ENCODE peak calls at places on chromosomes 3 and 15, in six cellular contexts. One of them, this sample, is unnamed.

GRCh38 chr15:20294651-20295237 is 246.9 kb downstream of the GOLGA6L6 start:
- DNase-seq in A549: no peak
- DNase-seq in dorsolateral prefrontal cortex: peak; percentile 26
- DNase-seq in astrocyte of the spinal cord: no peak
- DNase-seq in BJ: no peak
- DNase-seq in HCT116: no peak
- DNase-seq in this sample: no peak

GRCh38 chr3:45943207-45943846 is at the start of gene CXCR6:
- DNase-seq in dorsolateral prefrontal cortex: no peak
- DNase-seq in A549: no peak
- DNase-seq in BJ: no peak
- DNase-seq in HCT116: no peak
- DNase-seq in astrocyte of the spinal cord: no peak
- DNase-seq in this sample: no peak

GRCh38 chr15:85141601-85142185 is 160.0 kb downstream of the PDE8A start:
- DNase-seq in A549: no peak
- DNase-seq in HCT116: no peak
- DNase-seq in dorsolateral prefrontal cortex: no peak
- DNase-seq in BJ: peak; percentile 15
- DNase-seq in astrocyte of the spinal cord: peak; percentile 2
- DNase-seq in this sample: peak; percentile 56

GRCh38 chr3:108001457-108001856 is 89.4 kb downstream of the CD47 start:
- DNase-seq in BJ: no peak
- DNase-seq in dorsolateral prefrontal cortex: no peak
- DNase-seq in A549: peak; percentile 5
- DNase-seq in HCT116: no peak
- DNase-seq in astrocyte of the spinal cord: no peak
- DNase-seq in this sample: no peak

GRCh38 chr15:91104111-91104510 is 4.1 kb downstream of the SV2B start:
- DNase-seq in A549: no peak
- DNase-seq in astrocyte of the spinal cord: no peak
- DNase-seq in dorsolateral prefrontal cortex: peak; percentile 88
- DNase-seq in HCT116: no peak
- DNase-seq in BJ: no peak
- DNase-seq in this sample: no peak

GRCh38 chr3:57079221-57079831 is 18.9 kb downstream of the SPATA12 start:
- DNase-seq in BJ: no peak
- DNase-seq in astrocyte of the spinal cord: no peak
- DNase-seq in A549: peak; percentile 46
- DNase-seq in dorsolateral prefrontal cortex: no peak
- DNase-seq in HCT116: no peak
- DNase-seq in this sample: no peak

GRCh38 chr15:91304794-91305193 is 204.7 kb downstream of the SV2B start:
- DNase-seq in astrocyte of the spinal cord: no peak
- DNase-seq in BJ: no peak
- DNase-seq in dorsolateral prefrontal cortex: no peak
- DNase-seq in HCT116: no peak
- DNase-seq in A549: no peak
- DNase-seq in this sample: no peak

GRCh38 chr3:193872265-193872753 is 263.6 kb upstream of the HES1 start:
- DNase-seq in A549: peak; percentile 77
- DNase-seq in dorsolateral prefrontal cortex: no peak
- DNase-seq in HCT116: peak; percentile 97
- DNase-seq in BJ: peak; percentile 79
- DNase-seq in astrocyte of the spinal cord: peak; percentile 99
- DNase-seq in this sample: peak; percentile 96

GRCh38 chr3:49132073-49132436 is 795 bp downstream of the LAMB2 start:
- DNase-seq in HCT116: no peak
- DNase-seq in A549: no peak
- DNase-seq in dorsolateral prefrontal cortex: no peak
- DNase-seq in BJ: no peak
- DNase-seq in astrocyte of the spinal cord: no peak
- DNase-seq in this sample: no peak

GRCh38 chr3:49132437-49133225 is at the start of gene LAMB2:
- DNase-seq in BJ: peak; percentile 31
- DNase-seq in A549: peak; percentile 67
- DNase-seq in HCT116: peak; percentile 66
- DNase-seq in dorsolateral prefrontal cortex: peak; percentile 68
- DNase-seq in astrocyte of the spinal cord: peak; percentile 86
- DNase-seq in this sample: peak; percentile 40

GRCh38 chr3:49135499-49135898 is 2.6 kb upstream of the LAMB2 start:
- DNase-seq in astrocyte of the spinal cord: no peak
- DNase-seq in A549: no peak
- DNase-seq in dorsolateral prefrontal cortex: no peak
- DNase-seq in BJ: no peak
- DNase-seq in HCT116: no peak
- DNase-seq in this sample: no peak

GRCh38 chr3:49133226-49133951 is 539 bp upstream of the LAMB2 start:
- DNase-seq in dorsolateral prefrontal cortex: peak; percentile 75
- DNase-seq in A549: peak; percentile 81
- DNase-seq in astrocyte of the spinal cord: peak; percentile 93
- DNase-seq in BJ: peak; percentile 54
- DNase-seq in HCT116: peak; percentile 74
- DNase-seq in this sample: peak; percentile 66

DNA sequence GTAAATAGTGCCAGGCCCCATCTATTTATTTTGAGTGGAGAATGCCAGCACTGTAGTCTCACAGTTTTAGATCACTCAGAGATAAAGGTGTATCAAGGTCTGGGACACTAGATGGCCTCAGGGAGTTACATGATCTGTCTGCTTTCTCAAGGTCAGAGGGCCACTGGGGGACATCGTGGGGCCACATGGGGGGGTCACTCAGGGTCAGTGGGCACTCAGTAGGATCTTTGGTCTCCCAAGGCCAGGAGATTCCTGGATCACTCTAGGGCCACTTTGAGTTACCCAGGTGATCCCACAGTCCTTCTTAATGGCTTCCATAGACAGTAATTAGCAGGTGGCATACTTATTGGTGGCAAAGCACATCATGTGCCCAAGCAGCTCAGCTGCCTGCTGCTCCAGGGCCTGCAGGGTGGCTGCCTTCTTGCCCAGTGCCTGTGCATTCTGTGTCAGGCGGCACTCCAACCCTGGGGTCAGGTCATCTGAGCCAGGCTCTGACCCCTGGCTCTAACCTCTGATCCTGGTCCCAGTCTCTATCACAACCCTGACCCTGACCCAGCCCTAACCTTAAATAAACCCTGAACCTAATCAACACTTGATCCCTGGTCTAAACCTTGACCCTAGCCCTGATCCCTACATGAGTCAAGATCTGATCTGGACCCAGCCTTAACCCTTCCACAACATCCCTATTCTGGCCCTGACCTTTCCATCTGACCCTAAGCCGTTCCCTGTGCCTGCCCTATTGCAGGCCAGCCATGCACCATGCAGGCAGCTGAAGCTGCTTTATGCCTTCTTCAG is 1.8 kb upstream of the LAMB2 start:
- DNase-seq in dorsolateral prefrontal cortex: no peak
- DNase-seq in astrocyte of the spinal cord: no peak
- DNase-seq in HCT116: peak; percentile 13
- DNase-seq in BJ: no peak
- DNase-seq in A549: peak; percentile 31
- DNase-seq in this sample: no peak
- TF ChIP-seq CTCF in dorsolateral prefrontal cortex: no peak
- TF ChIP-seq CTCF in astrocyte of the spinal cord: no peak
- TF ChIP-seq CTCF in HCT116: no peak
- TF ChIP-seq CTCF in BJ: no peak
- TF ChIP-seq CTCF in A549: no peak
- TF ChIP-seq CTCF in this sample: no peak

GRCh38 chr3:137012097-137012501 is 54.3 kb downstream of the IL20RB start:
- DNase-seq in dorsolateral prefrontal cortex: no peak
- DNase-seq in BJ: no peak
- DNase-seq in HCT116: no peak
- DNase-seq in A549: no peak
- DNase-seq in astrocyte of the spinal cord: peak; percentile 36
- DNase-seq in this sample: peak; percentile 47

GRCh38 chr3:137010137-137010536 is 52.4 kb downstream of the IL20RB start:
- DNase-seq in BJ: no peak
- DNase-seq in HCT116: no peak
- DNase-seq in astrocyte of the spinal cord: no peak
- DNase-seq in dorsolateral prefrontal cortex: no peak
- DNase-seq in A549: no peak
- DNase-seq in this sample: no peak

GRCh38 chr3:137008976-137009375 is 51.2 kb downstream of the IL20RB start:
- DNase-seq in A549: no peak
- DNase-seq in dorsolateral prefrontal cortex: peak; percentile 40
- DNase-seq in HCT116: no peak
- DNase-seq in BJ: no peak
- DNase-seq in astrocyte of the spinal cord: no peak
- DNase-seq in this sample: no peak

DNA sequence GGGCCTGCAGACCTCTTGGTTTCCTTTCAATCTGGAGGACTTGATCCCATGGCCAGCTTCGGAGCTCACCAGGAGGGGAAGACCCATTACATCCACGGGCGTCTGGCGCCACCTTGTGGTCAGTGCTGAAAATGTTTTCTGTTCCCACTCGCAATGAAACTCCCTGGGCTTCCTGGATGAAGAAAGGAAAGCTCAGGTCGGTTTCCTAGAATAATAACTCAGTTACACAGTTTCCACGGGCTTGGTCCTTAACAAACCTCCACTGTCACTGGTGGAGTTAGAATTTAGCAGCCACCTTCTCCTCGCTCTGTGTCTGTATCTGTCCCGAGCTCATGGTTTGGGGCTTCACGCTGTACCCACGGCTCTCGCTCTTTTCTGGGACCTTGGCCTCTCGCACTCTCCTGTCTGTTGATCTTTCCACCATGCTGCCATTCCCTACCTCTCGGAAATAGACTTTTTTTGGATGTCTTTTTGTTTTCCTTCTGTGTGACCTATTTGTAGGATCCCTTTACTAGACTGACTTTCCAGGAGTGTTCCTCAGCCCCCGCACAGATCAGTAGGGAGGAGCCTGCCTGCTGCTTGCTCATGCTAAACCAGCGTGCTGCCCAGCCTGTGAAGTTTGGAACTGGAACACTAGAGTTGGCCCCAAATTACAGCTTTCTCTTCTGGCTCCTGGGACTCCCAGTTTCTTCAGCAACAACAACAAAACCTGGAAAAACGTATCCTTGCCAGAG is 56.3 kb downstream of the IL20RB start:
- DNase-seq in dorsolateral prefrontal cortex: peak; percentile 95
- DNase-seq in astrocyte of the spinal cord: peak; percentile 88
- DNase-seq in HCT116: peak; percentile 63
- DNase-seq in A549: peak; percentile 82
- DNase-seq in BJ: no peak
- DNase-seq in this sample: peak; percentile 84
- H3K4me3 ChIP-seq in dorsolateral prefrontal cortex: peak overlapping the region; percentile 62
- H3K4me3 ChIP-seq in astrocyte of the spinal cord: peak overlapping the region; percentile 54
- H3K4me3 ChIP-seq in HCT116: no peak overlapping the region
- H3K4me3 ChIP-seq in A549: peak overlapping the region; percentile 28
- H3K4me3 ChIP-seq in BJ: peak overlapping the region; percentile 38
- H3K4me3 ChIP-seq in this sample: peak overlapping the region; percentile 33

GRCh38 chr3:187615630-187616029 is 54.6 kb downstream of the SST start:
- DNase-seq in HCT116: no peak
- DNase-seq in dorsolateral prefrontal cortex: no peak
- DNase-seq in astrocyte of the spinal cord: no peak
- DNase-seq in BJ: no peak
- DNase-seq in A549: no peak
- DNase-seq in this sample: no peak

GRCh38 chr3:187619461-187619860 is 50.7 kb downstream of the SST start:
- DNase-seq in BJ: no peak
- DNase-seq in dorsolateral prefrontal cortex: no peak
- DNase-seq in astrocyte of the spinal cord: no peak
- DNase-seq in A549: no peak
- DNase-seq in HCT116: no peak
- DNase-seq in this sample: no peak

GRCh38 chr3:187618732-187619131 is 51.5 kb downstream of the SST start:
- DNase-seq in astrocyte of the spinal cord: no peak
- DNase-seq in BJ: no peak
- DNase-seq in dorsolateral prefrontal cortex: no peak
- DNase-seq in HCT116: no peak
- DNase-seq in A549: no peak
- DNase-seq in this sample: no peak

GRCh38 chr3:187613557-187613956 is 56.6 kb downstream of the SST start:
- DNase-seq in astrocyte of the spinal cord: no peak
- DNase-seq in A549: no peak
- DNase-seq in HCT116: no peak
- DNase-seq in dorsolateral prefrontal cortex: no peak
- DNase-seq in BJ: no peak
- DNase-seq in this sample: no peak

GRCh38 chr3:187616307-187616939 is 53.8 kb downstream of the SST start:
- DNase-seq in BJ: no peak
- DNase-seq in HCT116: peak; percentile 46
- DNase-seq in A549: peak; percentile 61
- DNase-seq in dorsolateral prefrontal cortex: no peak
- DNase-seq in astrocyte of the spinal cord: peak; percentile 45
- DNase-seq in this sample: peak; percentile 30
- TF ChIP-seq CTCF in BJ: peak; percentile 81
- TF ChIP-seq CTCF in HCT116: peak; percentile 70
- TF ChIP-seq CTCF in A549: peak; percentile 58
- TF ChIP-seq CTCF in dorsolateral prefrontal cortex: peak; percentile 68
- TF ChIP-seq CTCF in astrocyte of the spinal cord: peak; percentile 78
- TF ChIP-seq CTCF in this sample: peak; percentile 78

DNA sequence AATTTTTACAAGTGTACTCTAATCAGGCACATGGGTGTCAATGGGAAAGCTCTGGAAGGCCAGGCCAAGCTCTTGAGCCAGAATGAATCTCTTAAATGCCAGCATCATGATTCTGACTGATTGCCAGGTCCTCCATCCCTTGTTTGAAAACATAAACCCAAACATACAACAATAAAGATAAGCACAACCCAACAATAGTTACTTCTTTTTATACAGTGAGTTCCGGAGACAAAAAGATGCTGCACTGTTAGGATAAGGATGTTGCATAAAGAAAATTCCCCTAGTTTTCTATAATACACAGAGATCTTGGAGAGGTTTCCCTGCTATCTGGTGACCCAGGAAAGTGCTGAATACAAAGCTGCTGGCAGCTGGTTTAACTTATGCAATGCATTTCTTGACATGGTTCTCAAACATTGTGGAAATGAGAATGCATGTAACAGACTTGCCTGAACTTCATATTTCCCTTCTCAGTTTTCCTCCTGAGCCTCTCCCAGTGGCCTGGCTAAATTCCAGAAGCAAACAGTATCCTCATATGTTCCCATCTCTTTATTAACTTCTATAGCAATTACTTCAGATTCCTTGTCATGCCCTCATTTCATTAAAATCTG is 180.0 kb upstream of the PRICKLE2 start:
- DNase-seq in BJ: no peak
- DNase-seq in dorsolateral prefrontal cortex: no peak
- DNase-seq in A549: no peak
- DNase-seq in astrocyte of the spinal cord: no peak
- DNase-seq in HCT116: no peak
- DNase-seq in this sample: no peak
- H3K4me3 ChIP-seq in BJ: no peak overlapping the region
- H3K4me3 ChIP-seq in dorsolateral prefrontal cortex: no peak overlapping the region
- H3K4me3 ChIP-seq in A549: no peak overlapping the region
- H3K4me3 ChIP-seq in astrocyte of the spinal cord: no peak overlapping the region
- H3K4me3 ChIP-seq in HCT116: no peak overlapping the region
- H3K4me3 ChIP-seq in this sample: no peak overlapping the region

GRCh38 chr3:134445631-134446030 is 40.2 kb downstream of the ANAPC13 start:
- DNase-seq in astrocyte of the spinal cord: peak; percentile 64
- DNase-seq in BJ: no peak
- DNase-seq in dorsolateral prefrontal cortex: no peak
- DNase-seq in HCT116: no peak
- DNase-seq in A549: no peak
- DNase-seq in this sample: no peak
- TF ChIP-seq CTCF in astrocyte of the spinal cord: no peak
- TF ChIP-seq CTCF in BJ: no peak
- TF ChIP-seq CTCF in dorsolateral prefrontal cortex: no peak
- TF ChIP-seq CTCF in HCT116: no peak
- TF ChIP-seq CTCF in A549: no peak
- TF ChIP-seq CTCF in this sample: no peak